ENCODE peak calls at places on chromosomes 3 and 15, in six cellular contexts. N, I, F, X, Y and Q are unnamed samples.

GRCh38 chr15:31453558-31454318 is 127.1 kb downstream of the KLF13 start:
- DNase-seq in N (no peak), I (no peak), F (no peak), X (peak; percentile 34), Y (no peak), Q (no peak)

GRCh38 chr3:64214697-64215018 is 10.6 kb downstream of the PRICKLE2 start:
- DNase-seq in N (peak; percentile 73), I (peak; percentile 26), F (no peak), X (peak; percentile 72), Y (no peak), Q (no peak)

GRCh38 chr3:197364410-197365071 is 66.1 kb upstream of the DLG1 start:
- DNase-seq in N (no peak), I (no peak), F (no peak), X (no peak), Y (no peak), Q (no peak)

GRCh38 chr15:95432878-95433405 is 897.6 kb upstream of the NR2F2 start:
- DNase-seq in N (no peak), I (no peak), F (no peak), X (no peak), Y (no peak), Q (no peak)

GRCh38 chr15:52289629-52290081 is 5.9 kb downstream of the MYO5C start:
- DNase-seq in N (no peak), I (no peak), F (no peak), X (no peak), Y (no peak), Q (no peak)

GRCh38 chr3:145649368-145649887 is 511.6 kb downstream of the PLOD2 start:
- DNase-seq in N (no peak), I (no peak), F (no peak), X (no peak), Y (no peak), Q (no peak)

GRCh38 chr15:100803158-100803440 is 76.5 kb upstream of the ALDH1A3 start:
- DNase-seq in N (no peak), I (no peak), F (no peak), X (no peak), Y (no peak), Q (no peak)

GRCh38 chr3:113834983-113835382 is 3.6 kb upstream of the GRAMD1C start:
- DNase-seq in N (no peak), I (peak; percentile 34), F (no peak), X (no peak), Y (no peak), Q (no peak)

GRCh38 chr15:57777034-57777433 is 70.5 kb downstream of the POLR2M start:
- DNase-seq in N (no peak), I (no peak), F (no peak), X (no peak), Y (no peak), Q (no peak)

GRCh38 chr3:65633018-65633417 is 405.7 kb downstream of the MAGI1 start:
- DNase-seq in N (no peak), I (no peak), F (no peak), X (no peak), Y (no peak), Q (no peak)

GRCh38 chr15:91146728-91147127 is 46.7 kb downstream of the SV2B start:
- DNase-seq in N (no peak), I (no peak), F (no peak), X (no peak), Y (no peak), Q (no peak)

GRCh38 chr3:111763968-111764367 is 95.1 kb upstream of the PHLDB2 start:
- DNase-seq in N (no peak), I (peak; percentile 76), F (no peak), X (no peak), Y (no peak), Q (no peak)

GRCh38 chr3:156859578-156859977 is 33.4 kb downstream of the LEKR1 start:
- DNase-seq in N (no peak), I (no peak), F (no peak), X (no peak), Y (no peak), Q (no peak)

GRCh38 chr3:19455546-19455945 is 307.2 kb downstream of the KCNH8 start:
- DNase-seq in N (no peak), I (no peak), F (no peak), X (no peak), Y (no peak), Q (no peak)

GRCh38 chr15:51924146-51925068 is 47.2 kb downstream of the LEO1 start:
- DNase-seq in N (no peak), I (no peak), F (peak; percentile 33), X (no peak), Y (no peak), Q (no peak)

GRCh38 chr3:120028271-120029047 is 65.8 kb downstream of the GSK3B start:
- DNase-seq in N (no peak), I (no peak), F (peak; percentile 66), X (no peak), Y (no peak), Q (no peak)

GRCh38 chr3:13480340-13481318 is 523 bp downstream of the HDAC11 start:
- DNase-seq in N (peak; percentile 42), I (peak; percentile 7), F (no peak), X (no peak), Y (no peak), Q (no peak)

GRCh38 chr3:150038830-150039229 is 68.1 kb upstream of the PFN2 start:
- DNase-seq in N (peak; percentile 16), I (no peak), F (no peak), X (no peak), Y (no peak), Q (no peak)
- H3K4me3 ChIP-seq in N (no peak overlapping the region), I (no peak overlapping the region), F (no peak overlapping the region), X (no peak overlapping the region), Y (no peak overlapping the region), Q (no peak overlapping the region)

DNA sequence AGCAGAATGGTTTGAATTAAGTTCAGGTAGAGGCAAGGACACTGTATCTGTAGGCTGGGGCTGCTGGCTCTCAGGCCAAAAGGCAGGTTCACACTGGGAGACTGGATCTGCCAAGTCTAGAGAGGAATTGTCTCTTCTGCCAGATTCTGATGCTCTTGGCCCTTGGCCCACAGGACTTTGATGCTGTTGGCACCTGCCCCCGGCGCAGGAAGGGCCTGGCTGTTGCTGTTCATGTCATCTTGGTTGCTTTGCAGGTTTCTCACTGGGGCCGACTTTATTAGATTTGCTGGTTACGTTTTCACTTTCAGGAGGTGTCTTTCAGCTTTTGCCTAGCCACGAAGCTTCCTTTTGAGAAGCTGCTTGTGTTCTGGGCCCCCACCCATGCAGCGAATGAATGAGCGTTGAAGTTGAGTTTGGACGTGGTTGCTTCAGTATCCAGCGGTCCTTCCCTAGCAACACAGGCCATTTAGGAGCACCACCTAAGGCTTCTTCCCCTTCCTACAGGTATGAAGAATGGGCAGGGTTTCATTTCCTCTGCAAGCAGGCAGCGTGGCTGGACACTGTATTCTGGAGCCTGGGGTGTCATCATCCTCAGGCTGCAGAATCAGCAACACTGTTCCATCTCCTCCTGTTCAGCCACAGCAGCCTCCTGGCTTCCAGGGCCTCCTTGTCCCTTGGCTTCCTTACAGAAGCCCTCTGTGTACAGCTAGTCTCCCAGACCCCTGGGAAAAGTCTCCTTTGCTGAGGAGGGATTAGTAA is 65.6 kb upstream of the PRR23C start:
- DNase-seq in N (no peak), I (no peak), F (no peak), X (no peak), Y (no peak), Q (no peak)
- H3K27me3 ChIP-seq in N (no peaks in the 10 kb centered on the region), I (peaks cover 19% of the 10 kb centered on the region), F (peaks cover 21% of the 10 kb centered on the region), X (no peaks in the 10 kb centered on the region), Y (no peaks in the 10 kb centered on the region), Q (peaks cover 27% of the 10 kb centered on the region)

GRCh38 chr3:122742234-122742633 is 51.4 kb downstream of the HSPBAP1 start:
- DNase-seq in N (no peak), I (no peak), F (no peak), X (no peak), Y (no peak), Q (no peak)
- H3K27ac ChIP-seq in N (no peak overlapping the region), I (no peak overlapping the region), F (no peak overlapping the region), X (no peak overlapping the region), Y (no peak overlapping the region), Q (no peak overlapping the region)

GRCh38 chr3:16663852-16664712 is 58.9 kb upstream of the DAZL start:
- DNase-seq in N (no peak), I (no peak), F (no peak), X (no peak), Y (no peak), Q (no peak)
- H3K4me3 ChIP-seq in N (no peak overlapping the region), I (no peak overlapping the region), F (no peak overlapping the region), X (no peak overlapping the region), Y (no peak overlapping the region), Q (no peak overlapping the region)

GRCh38 chr3:164604687-164605086 is 473.6 kb downstream of the SI start:
- DNase-seq in N (no peak), I (no peak), F (no peak), X (no peak), Y (no peak), Q (no peak)
- H3K27me3 ChIP-seq in N (no peaks in the 10 kb centered on the region), I (no peaks in the 10 kb centered on the region), F (no peaks in the 10 kb centered on the region), X (no peaks in the 10 kb centered on the region), Y (no peaks in the 10 kb centered on the region), Q (no peaks in the 10 kb centered on the region)